ENCODE peak calls at places on chromosomes 11 and 22, in five cellular contexts. D, A, X, H and C are unnamed samples.

GRCh38 chr11:30196400-30197206 is 34.2 kb upstream of the FSHB start:
- DNase-seq in D (peak; percentile 28), A (peak; percentile 31), X (peak; percentile 15), H (peak; percentile 8), C (peak; percentile 61)

GRCh38 chr11:50192743-50193142 is 160.1 kb downstream of the OR4C45 start:
- DNase-seq in D (no peak), A (no peak), X (no peak), H (no peak), C (no peak)

GRCh38 chr11:73795925-73796632 is 8.4 kb downstream of the MRPL48 start:
- DNase-seq in D (no peak), A (no peak), X (no peak), H (no peak), C (no peak)

GRCh38 chr22:22375586-22376351 is 131.2 kb downstream of the VPREB1 start:
- DNase-seq in D (no peak), A (no peak), X (no peak), H (no peak), C (no peak)

GRCh38 chr22:19201130-19201857 is 22.8 kb upstream of the SLC25A1 start:
- DNase-seq in D (no peak), A (no peak), X (no peak), H (no peak), C (no peak)

GRCh38 chr11:3138178-3139085 is 26.7 kb downstream of the OSBPL5 start:
- DNase-seq in D (no peak), A (no peak), X (no peak), H (no peak), C (peak; percentile 60)

GRCh38 chr11:118918128-118918685 is 7.5 kb downstream of the BCL9L start:
- DNase-seq in D (peak; percentile 83), A (no peak), X (no peak), H (peak; percentile 96), C (peak; percentile 59)

GRCh38 chr22:50684986-50685385 is 12.4 kb downstream of the SHANK3 start:
- DNase-seq in D (no peak), A (no peak), X (no peak), H (no peak), C (no peak)